ENCODE peak calls at places on chromosomes 2 and 18, in four cellular contexts. One of them, this sample, is unnamed.

GRCh38 chr2:225354281-225354774 is 45.2 kb upstream of the NYAP2 start:
- DNase-seq in lower lobe of right lung: no peak
- DNase-seq in cardiac muscle cell: peak
- DNase-seq in IMR-90: peak
- DNase-seq in this sample: peak

GRCh38 chr2:105582952-105583660 is 161.6 kb upstream of the NCK2 start:
- DNase-seq in lower lobe of right lung: no peak
- DNase-seq in cardiac muscle cell: no peak
- DNase-seq in IMR-90: no peak
- DNase-seq in this sample: no peak

GRCh38 chr2:95670167-95670566 is 78.4 kb downstream of the TRIM43 start:
- DNase-seq in IMR-90: peak
- DNase-seq in lower lobe of right lung: no peak
- DNase-seq in cardiac muscle cell: no peak
- DNase-seq in this sample: peak

GRCh38 chr2:231648579-231649174 is 56.0 kb downstream of the TEX44 start:
- DNase-seq in lower lobe of right lung: peak
- DNase-seq in IMR-90: peak
- DNase-seq in cardiac muscle cell: peak
- DNase-seq in this sample: peak

GRCh38 chr2:62461707-62462106 is 44.3 kb downstream of the TMEM17 start:
- DNase-seq in lower lobe of right lung: no peak
- DNase-seq in IMR-90: peak
- DNase-seq in cardiac muscle cell: no peak
- DNase-seq in this sample: no peak

GRCh38 chr2:204321027-204321800 is 224.1 kb upstream of the PARD3B start:
- DNase-seq in IMR-90: no peak
- DNase-seq in lower lobe of right lung: no peak
- DNase-seq in cardiac muscle cell: no peak
- DNase-seq in this sample: no peak

GRCh38 chr2:47237375-47238357 is 82.6 kb upstream of the STPG4 start:
- DNase-seq in IMR-90: peak
- DNase-seq in lower lobe of right lung: no peak
- DNase-seq in cardiac muscle cell: no peak
- DNase-seq in this sample: peak

GRCh38 chr2:237434916-237435315 is 21.0 kb upstream of the COL6A3 start:
- DNase-seq in IMR-90: peak
- DNase-seq in lower lobe of right lung: no peak
- DNase-seq in cardiac muscle cell: no peak
- DNase-seq in this sample: peak

GRCh38 chr18:74440808-74441427 is 16.2 kb downstream of the DIPK1C start:
- DNase-seq in lower lobe of right lung: no peak
- DNase-seq in IMR-90: no peak
- DNase-seq in cardiac muscle cell: no peak
- DNase-seq in this sample: no peak

DNA sequence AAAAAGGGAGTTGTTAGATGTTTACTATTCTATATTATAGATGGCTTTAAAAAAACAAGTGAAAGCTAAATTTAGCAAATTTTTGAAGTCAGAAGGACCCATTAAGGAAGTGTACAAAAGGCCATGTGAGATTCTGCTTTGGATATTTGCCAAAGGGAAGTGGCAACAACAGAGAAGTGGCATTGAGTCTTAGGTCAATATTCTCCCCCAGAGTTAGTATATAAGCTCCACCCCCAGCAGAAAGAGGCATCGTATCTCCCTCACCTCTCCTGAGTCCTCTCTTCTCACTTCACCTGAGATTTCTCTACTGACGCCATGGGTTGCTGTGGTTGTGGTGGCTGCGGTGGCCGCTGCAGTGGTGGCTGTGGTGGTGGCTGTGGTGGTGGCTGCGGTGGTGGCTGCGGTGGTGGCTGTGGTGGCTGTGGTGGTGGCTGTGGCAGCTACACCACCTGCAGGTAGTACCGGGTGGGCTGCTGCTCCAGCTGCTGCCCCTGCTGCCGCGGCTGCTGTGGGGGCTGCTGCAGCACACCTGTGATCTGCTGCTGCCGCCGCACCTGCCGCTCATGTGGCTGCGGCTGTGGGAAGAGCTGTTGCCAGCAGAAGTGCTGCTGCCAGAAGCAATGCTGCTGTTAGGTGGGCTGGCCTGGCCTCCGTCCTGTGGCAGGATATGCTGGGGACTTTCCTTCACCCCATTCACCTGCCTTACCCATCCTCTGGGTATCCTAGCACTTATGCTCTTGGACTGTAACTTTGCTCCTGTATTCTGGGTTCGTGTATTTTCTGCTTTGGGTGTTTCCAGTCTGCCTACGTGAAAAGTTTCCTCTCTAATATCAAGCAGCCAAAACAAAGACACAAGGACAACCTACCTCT is 5.9 kb downstream of the SCYGR3 start:
- DNase-seq in cardiac muscle cell: no peak
- DNase-seq in lower lobe of right lung: no peak
- DNase-seq in IMR-90: no peak
- DNase-seq in this sample: no peak
- TF ChIP-seq CTCF in cardiac muscle cell: no peak
- TF ChIP-seq CTCF in lower lobe of right lung: no peak
- TF ChIP-seq CTCF in IMR-90: no peak
- TF ChIP-seq CTCF in this sample: no peak

GRCh38 chr2:98032086-98032485 is 36.3 kb upstream of the TMEM131 start:
- DNase-seq in lower lobe of right lung: no peak
- DNase-seq in IMR-90: no peak
- DNase-seq in cardiac muscle cell: no peak
- DNase-seq in this sample: no peak
- H3K4me3 ChIP-seq in lower lobe of right lung: no peak
- H3K4me3 ChIP-seq in IMR-90: no peak
- H3K4me3 ChIP-seq in cardiac muscle cell: no peak
- H3K4me3 ChIP-seq in this sample: no peak

GRCh38 chr2:234163510-234163909 is 113.0 kb downstream of the SPP2 start:
- DNase-seq in lower lobe of right lung: no peak
- DNase-seq in cardiac muscle cell: no peak
- DNase-seq in IMR-90: no peak
- DNase-seq in this sample: no peak
- H3K27ac ChIP-seq in lower lobe of right lung: no peak
- H3K27ac ChIP-seq in cardiac muscle cell: no peak
- H3K27ac ChIP-seq in IMR-90: no peak
- H3K27ac ChIP-seq in this sample: no peak

DNA sequence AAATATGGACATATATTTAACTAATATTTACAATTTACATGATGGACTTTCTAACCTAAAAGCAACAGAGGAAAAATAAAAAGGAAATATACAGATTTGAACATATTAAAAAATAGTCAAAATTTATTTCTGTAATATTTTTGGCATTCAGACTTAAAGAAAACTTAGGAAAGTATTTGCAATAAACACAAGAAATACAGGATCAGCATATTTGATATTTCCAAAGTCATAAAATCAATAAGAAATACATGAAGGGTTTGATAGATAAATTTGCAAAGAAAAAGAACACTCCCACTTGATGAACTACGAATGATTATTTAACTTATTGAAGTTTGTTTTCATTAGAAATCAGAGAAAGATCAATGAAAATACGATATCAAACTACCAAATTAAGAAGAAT is 48.6 kb upstream of the CD302 start:
- DNase-seq in lower lobe of right lung: no peak
- DNase-seq in cardiac muscle cell: no peak
- DNase-seq in IMR-90: no peak
- DNase-seq in this sample: no peak
- TF ChIP-seq CTCF in lower lobe of right lung: no peak
- TF ChIP-seq CTCF in cardiac muscle cell: no peak
- TF ChIP-seq CTCF in IMR-90: no peak
- TF ChIP-seq CTCF in this sample: no peak

GRCh38 chr2:33599943-33600192 is 769 bp upstream of the FAM98A start:
- DNase-seq in IMR-90: no peak
- DNase-seq in lower lobe of right lung: no peak
- DNase-seq in cardiac muscle cell: no peak
- DNase-seq in this sample: no peak

GRCh38 chr2:33606622-33607021 is 7.5 kb upstream of the FAM98A start:
- DNase-seq in cardiac muscle cell: no peak
- DNase-seq in IMR-90: no peak
- DNase-seq in lower lobe of right lung: no peak
- DNase-seq in this sample: no peak

GRCh38 chr2:33602216-33602830 is 3.2 kb upstream of the FAM98A start:
- DNase-seq in lower lobe of right lung: no peak
- DNase-seq in cardiac muscle cell: no peak
- DNase-seq in IMR-90: peak
- DNase-seq in this sample: peak

GRCh38 chr2:33605059-33605458 is 6.0 kb upstream of the FAM98A start:
- DNase-seq in cardiac muscle cell: no peak
- DNase-seq in lower lobe of right lung: no peak
- DNase-seq in IMR-90: no peak
- DNase-seq in this sample: no peak

DNA sequence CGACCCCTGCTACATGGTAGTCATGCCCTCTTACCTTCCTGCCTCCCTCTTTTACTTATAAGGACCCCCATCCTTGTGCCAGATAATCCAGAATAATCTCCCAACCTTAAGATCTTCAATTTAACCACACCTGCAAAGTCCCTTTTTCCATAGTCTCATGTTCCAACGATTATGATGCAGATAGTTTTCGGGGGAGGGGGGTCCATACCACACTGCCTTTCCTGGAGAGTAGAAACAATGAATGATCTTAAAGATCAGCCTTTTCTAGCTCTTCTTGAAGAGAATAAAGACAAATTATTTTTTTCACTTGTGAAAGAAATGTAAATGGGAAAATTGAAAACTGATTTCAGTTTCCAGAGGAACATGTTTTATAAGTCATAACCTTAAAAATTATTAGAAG is 4.3 kb upstream of the FAM98A start:
- DNase-seq in cardiac muscle cell: no peak
- DNase-seq in IMR-90: no peak
- DNase-seq in lower lobe of right lung: no peak
- DNase-seq in this sample: no peak
- H3K4me3 ChIP-seq in cardiac muscle cell: no peak
- H3K4me3 ChIP-seq in IMR-90: no peak
- H3K4me3 ChIP-seq in lower lobe of right lung: no peak
- H3K4me3 ChIP-seq in this sample: no peak

GRCh38 chr2:134869941-134870736 is 31.7 kb downstream of the ACMSD start:
- DNase-seq in IMR-90: peak
- DNase-seq in cardiac muscle cell: no peak
- DNase-seq in lower lobe of right lung: no peak
- DNase-seq in this sample: no peak
- H3K27ac ChIP-seq in IMR-90: no peak
- H3K27ac ChIP-seq in cardiac muscle cell: no peak
- H3K27ac ChIP-seq in lower lobe of right lung: no peak
- H3K27ac ChIP-seq in this sample: no peak